ENCODE peak calls at places on chromosomes 1 and 21, in ten cellular contexts. K, B, J, S, R, G, M, C, V and X are unnamed samples.

GRCh38 chr1:52660807-52661206 is 27.8 kb downstream of the SHISAL2A start:
- DNase-seq in K (no peak), B (no peak), J (no peak), S (no peak), R (no peak), G (no peak), M (no peak), C (no peak), V (no peak), X (no peak)

GRCh38 chr21:40160911-40161310 is 293.7 kb downstream of the PCP4 start:
- DNase-seq in K (no peak), B (no peak), J (no peak), S (no peak), R (no peak), G (no peak), M (no peak), C (no peak), V (no peak), X (no peak)

GRCh38 chr1:203328714-203329122 is 22.2 kb downstream of the FMOD start:
- DNase-seq in K (no peak), B (peak), J (peak), S (no peak), R (no peak), G (no peak), M (peak), C (no peak), V (no peak), X (peak)

GRCh38 chr1:69836961-69837636 is 269.4 kb downstream of the LRRC7 start:
- DNase-seq in K (no peak), B (peak), J (no peak), S (no peak), R (no peak), G (no peak), M (no peak), C (no peak), V (no peak), X (no peak)

GRCh38 chr1:71093938-71094337 is 13.1 kb upstream of the ZRANB2 start:
- DNase-seq in K (no peak), B (peak), J (no peak), S (no peak), R (no peak), G (no peak), M (no peak), C (no peak), V (no peak), X (peak)

GRCh38 chr1:208542309-208542708 is 298.1 kb upstream of the PLXNA2 start:
- DNase-seq in K (no peak), B (no peak), J (no peak), S (no peak), R (no peak), G (no peak), M (no peak), C (no peak), V (no peak), X (no peak)

GRCh38 chr1:160997323-160998038 is 23.5 kb downstream of the F11R start:
- DNase-seq in K (no peak), B (peak), J (peak), S (no peak), R (peak), G (peak), M (peak), C (no peak), V (peak), X (peak)

GRCh38 chr1:64173300-64173940 is 30.0 kb upstream of the UBE2U start:
- DNase-seq in K (no peak), B (no peak), J (peak), S (no peak), R (no peak), G (no peak), M (no peak), C (no peak), V (no peak), X (no peak)

GRCh38 chr1:31699341-31699891 is 4.4 kb downstream of the COL16A1 start:
- DNase-seq in K (no peak), B (no peak), J (no peak), S (no peak), R (no peak), G (no peak), M (peak), C (no peak), V (no peak), X (peak)

GRCh38 chr1:203906932-203907331 is 45.5 kb downstream of the SNRPE start:
- DNase-seq in K (peak), B (peak), J (no peak), S (no peak), R (no peak), G (no peak), M (no peak), C (no peak), V (no peak), X (peak)

GRCh38 chr1:192747305-192747704 is 61.5 kb upstream of the RGS2 start:
- DNase-seq in K (no peak), B (peak), J (no peak), S (no peak), R (no peak), G (no peak), M (no peak), C (no peak), V (no peak), X (no peak)

GRCh38 chr1:167077128-167077867 is 12.9 kb downstream of the GPA33 start:
- DNase-seq in K (no peak), B (no peak), J (no peak), S (no peak), R (no peak), G (no peak), M (peak), C (no peak), V (no peak), X (no peak)

GRCh38 chr1:39854314-39854713 is 29.0 kb downstream of the TRIT1 start:
- DNase-seq in K (no peak), B (no peak), J (no peak), S (no peak), R (no peak), G (no peak), M (no peak), C (no peak), V (no peak), X (no peak)

GRCh38 chr1:240293706-240294105 is 202.0 kb downstream of the FMN2 start:
- DNase-seq in K (no peak), B (no peak), J (peak), S (no peak), R (no peak), G (no peak), M (no peak), C (no peak), V (no peak), X (no peak)

GRCh38 chr1:101262601-101263348 is 26.0 kb downstream of the S1PR1 start:
- DNase-seq in K (no peak), B (peak), J (no peak), S (no peak), R (no peak), G (no peak), M (peak), C (no peak), V (no peak), X (peak)

GRCh38 chr1:42923367-42924248 is 35.1 kb downstream of the SLC2A1 start:
- DNase-seq in K (no peak), B (no peak), J (no peak), S (no peak), R (no peak), G (no peak), M (no peak), C (no peak), V (no peak), X (no peak)

GRCh38 chr1:45974541-45975269 is 157.7 kb downstream of the PIK3R3 start:
- DNase-seq in K (no peak), B (peak), J (no peak), S (no peak), R (no peak), G (peak), M (peak), C (no peak), V (no peak), X (no peak)

GRCh38 chr1:55694297-55694696 is 479.1 kb upstream of the USP24 start:
- DNase-seq in K (no peak), B (peak), J (no peak), S (no peak), R (no peak), G (no peak), M (peak), C (no peak), V (no peak), X (no peak)

GRCh38 chr1:116847688-116848531 is 61.8 kb upstream of the PTGFRN start:
- DNase-seq in K (no peak), B (peak), J (no peak), S (no peak), R (no peak), G (peak), M (no peak), C (no peak), V (peak), X (peak)

GRCh38 chr1:24704411-24705259 is 40.6 kb upstream of the CLIC4 start:
- DNase-seq in K (no peak), B (peak), J (peak), S (peak), R (no peak), G (no peak), M (no peak), C (peak), V (no peak), X (peak)

GRCh38 chr1:198121058-198121829 is 35.6 kb upstream of the NEK7 start:
- DNase-seq in K (no peak), B (peak), J (no peak), S (no peak), R (no peak), G (no peak), M (peak), C (no peak), V (no peak), X (peak)

GRCh38 chr1:14677291-14677690 is 78.8 kb downstream of the KAZN start:
- DNase-seq in K (no peak), B (no peak), J (no peak), S (no peak), R (no peak), G (no peak), M (no peak), C (no peak), V (no peak), X (no peak)

GRCh38 chr1:196808529-196809235 is 10.8 kb upstream of the CFHR1 start:
- DNase-seq in K (no peak), B (no peak), J (no peak), S (no peak), R (no peak), G (no peak), M (no peak), C (no peak), V (no peak), X (no peak)

GRCh38 chr21:33230518-33231324 is 983 bp downstream of the IFNAR2 start:
- DNase-seq in K (no peak), B (peak), J (peak), S (peak), R (peak), G (peak), M (peak), C (peak), V (peak), X (peak)

GRCh38 chr21:33854604-33855003 is 61.0 kb downstream of the ATP5PO start:
- DNase-seq in K (no peak), B (peak), J (peak), S (no peak), R (no peak), G (no peak), M (no peak), C (no peak), V (no peak), X (peak)

GRCh38 chr1:154186177-154186576 is 5.7 kb downstream of the TPM3 start:
- DNase-seq in K (no peak), B (peak), J (peak), S (no peak), R (peak), G (no peak), M (peak), C (no peak), V (peak), X (peak)

GRCh38 chr1:76425843-76426145 is 351.2 kb downstream of the ST6GALNAC3 start:
- DNase-seq in K (no peak), B (peak), J (no peak), S (no peak), R (no peak), G (no peak), M (no peak), C (no peak), V (no peak), X (peak)